ENCODE peak calls at places on chromosome 19, in five cellular contexts. V is GM23248, N is thoracic aorta, A is upper lobe of left lung, L is stomach. D is an unnamed sample.

GRCh38 chr19:2481466-2481865 is 5.5 kb downstream of the GADD45B start:
- DNase-seq in V (no peak), N (no peak), A (no peak), L (no peak), D (no peak)

GRCh38 chr19:18322318-18322758 is 538 bp downstream of the LSM4 start:
- DNase-seq in V (peak; percentile 80), N (no peak), A (peak; percentile 54), L (peak; percentile 55), D (no peak)

GRCh38 chr19:10104665-10105221 is 1.4 kb upstream of the PPAN start:
- DNase-seq in V (no peak), N (no peak), A (peak; percentile 52), L (no peak), D (no peak)

GRCh38 chr19:47253467-47253881 is 2.9 kb upstream of the CCDC9 start:
- DNase-seq in V (peak; percentile 91), N (no peak), A (no peak), L (no peak), D (no peak)

GRCh38 chr19:48344892-48345291 is 18.8 kb downstream of the TMEM143 start:
- DNase-seq in V (no peak), N (no peak), A (no peak), L (no peak), D (no peak)

GRCh38 chr19:47765522-47766358 is 12.8 kb upstream of the SELENOW start:
- DNase-seq in V (peak; percentile 72), N (no peak), A (peak; percentile 51), L (peak; percentile 72), D (no peak)

GRCh38 chr19:18063463-18063862 is 23.3 kb downstream of the IL12RB1 start:
- DNase-seq in V (no peak), N (no peak), A (no peak), L (no peak), D (no peak)

GRCh38 chr19:41691268-41691970 is 3.3 kb upstream of the CEACAM7 start:
- DNase-seq in V (peak; percentile 36), N (no peak), A (no peak), L (peak; percentile 45), D (no peak)

GRCh38 chr19:7340959-7341837 is 7.5 kb upstream of the ARHGEF18 start:
- DNase-seq in V (peak; percentile 69), N (peak; percentile 34), A (peak; percentile 79), L (peak; percentile 87), D (no peak)

GRCh38 chr19:7336321-7336973 is 12.3 kb upstream of the ARHGEF18 start:
- DNase-seq in V (no peak), N (no peak), A (no peak), L (no peak), D (no peak)

GRCh38 chr19:7342143-7342542 is 6.6 kb upstream of the ARHGEF18 start:
- DNase-seq in V (no peak), N (no peak), A (no peak), L (no peak), D (no peak)

GRCh38 chr19:7333198-7334118 is 15.3 kb upstream of the ARHGEF18 start:
- DNase-seq in V (no peak), N (no peak), A (no peak), L (no peak), D (no peak)

DNA sequence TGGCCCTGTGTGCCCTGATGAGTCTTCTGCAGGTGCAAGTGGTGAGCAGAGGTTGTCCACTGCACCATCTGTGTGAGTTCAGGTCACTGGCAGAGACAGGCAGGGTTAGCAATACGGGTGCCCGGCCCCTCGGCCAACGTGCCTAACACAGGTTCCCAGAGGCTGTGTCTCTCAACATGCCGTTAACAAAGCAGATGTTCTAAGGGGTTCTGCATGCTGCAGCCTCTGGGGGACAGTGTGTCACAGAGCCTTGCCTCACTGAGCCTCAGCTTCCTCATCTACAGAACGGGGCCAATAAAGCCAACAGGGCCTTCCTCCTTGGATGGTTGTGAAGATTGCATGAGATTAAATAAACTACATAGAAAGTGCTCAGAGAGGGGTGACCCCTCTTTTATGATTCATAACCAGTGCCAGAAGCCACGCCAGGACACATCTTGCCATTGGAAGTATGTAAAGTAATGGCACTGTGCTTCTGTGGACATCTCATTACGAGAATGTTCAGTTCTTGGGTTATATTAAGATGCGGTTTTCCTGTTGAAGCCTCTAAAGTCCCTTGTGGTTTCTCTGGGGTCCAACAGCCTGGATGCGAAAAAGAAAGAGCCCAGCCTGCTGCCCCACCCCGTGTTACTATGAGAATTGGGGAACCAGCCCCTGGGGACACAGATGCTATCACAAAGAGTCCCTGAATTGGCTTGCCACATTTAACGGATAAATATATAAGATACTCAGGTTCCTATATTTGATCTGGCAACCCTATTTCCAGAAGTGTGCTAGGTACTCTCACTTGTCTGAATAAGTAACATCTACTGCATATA is 11.2 kb upstream of the ARHGEF18 start:
- DNase-seq in V (no peak), N (no peak), A (peak; percentile 42), L (no peak), D (no peak)
- H3K4me3 ChIP-seq in V (no peak overlapping the region), N (no peak overlapping the region), A (no peak overlapping the region), L (no peak overlapping the region), D (no peak overlapping the region)

DNA sequence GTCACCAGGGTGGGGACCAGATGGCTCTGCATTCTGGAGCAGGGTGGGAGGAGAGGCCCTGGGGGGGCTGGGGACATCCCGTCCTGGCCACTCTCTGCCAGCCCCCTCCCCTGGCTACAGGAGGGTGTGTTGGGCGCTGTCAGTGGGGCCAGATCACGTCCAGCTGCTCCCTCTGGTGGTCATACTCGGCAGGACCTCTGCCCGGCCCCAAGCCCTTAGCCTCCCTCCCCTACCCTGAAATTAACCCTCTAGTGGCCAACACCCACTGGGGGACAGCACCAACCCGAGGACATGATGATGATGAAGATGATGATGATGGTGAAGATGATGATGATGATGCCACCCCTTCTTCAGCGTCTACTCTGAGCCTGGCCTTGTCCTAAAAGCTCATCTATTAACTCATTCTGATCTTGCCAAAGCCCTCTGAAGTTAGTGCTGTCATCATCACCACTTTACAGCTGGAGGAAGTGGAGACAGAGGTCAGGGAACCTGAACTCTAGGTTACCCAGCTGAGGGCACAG is 590 bp upstream of the LGI4 start:
- DNase-seq in V (peak; percentile 67), N (no peak), A (peak; percentile 73), L (peak; percentile 82), D (no peak)
- H3K27ac ChIP-seq in V (no peak overlapping the region), N (peak overlapping the region; percentile 11), A (peak overlapping the region; percentile 77), L (peak overlapping the region; percentile 51), D (no peak overlapping the region)

GRCh38 chr19:8684001-8684902 is 14.3 kb downstream of the ACTL9 start:
- DNase-seq in V (no peak), N (no peak), A (no peak), L (no peak), D (no peak)
- H3K4me3 ChIP-seq in V (no peak overlapping the region), N (no peak overlapping the region), A (no peak overlapping the region), L (no peak overlapping the region), D (no peak overlapping the region)

GRCh38 chr19:3531716-3532115 is 7.3 kb upstream of the TEKTIP1 start:
- DNase-seq in V (no peak), N (no peak), A (no peak), L (no peak), D (no peak)
- H3K27ac ChIP-seq in V (no peak overlapping the region), N (no peak overlapping the region), A (no peak overlapping the region), L (no peak overlapping the region), D (no peak overlapping the region)

GRCh38 chr19:55027472-55028337 is 10.4 kb downstream of the GP6 start:
- DNase-seq in V (peak; percentile 22), N (no peak), A (no peak), L (no peak), D (no peak)
- H3K4me3 ChIP-seq in V (no peak overlapping the region), N (no peak overlapping the region), A (no peak overlapping the region), L (no peak overlapping the region), D (no peak overlapping the region)

GRCh38 chr19:52114691-52115090 is 19.1 kb upstream of the ZNF841 start:
- DNase-seq in V (no peak), N (no peak), A (no peak), L (no peak), D (no peak)

GRCh38 chr19:52115526-52116053 is 20.0 kb upstream of the ZNF841 start:
- DNase-seq in V (no peak), N (no peak), A (no peak), L (no peak), D (no peak)

GRCh38 chr19:52120286-52120685 is 19.5 kb downstream of the ZNF616 start:
- DNase-seq in V (no peak), N (no peak), A (no peak), L (no peak), D (no peak)
- H3K27ac ChIP-seq in V (no peak overlapping the region), N (no peak overlapping the region), A (no peak overlapping the region), L (no peak overlapping the region), D (no peak overlapping the region)

GRCh38 chr19:11194173-11194572 is 3.2 kb downstream of the KANK2 start:
- DNase-seq in V (no peak), N (no peak), A (no peak), L (no peak), D (no peak)
- H3K4me3 ChIP-seq in V (no peak overlapping the region), N (peak overlapping the region; percentile 99), A (no peak overlapping the region), L (peak overlapping the region; percentile 76), D (no peak overlapping the region)

GRCh38 chr19:35745328-35746086 is at the start of the genes PSENEN and U2AF1L4:
- DNase-seq in V (peak; percentile 100), N (peak; percentile 93), A (peak; percentile 99), L (peak; percentile 98), D (peak; percentile 95)
- H3K27ac ChIP-seq in V (peak within 1 kb of the TSS; percentile 100), N (peak within 1 kb of the TSS; percentile 99), A (peak within 1 kb of the TSS; percentile 99), L (peak within 1 kb of the TSS; percentile 100), D (peak within 1 kb of the TSS; percentile 82)